ENCODE peak calls at places on chromosomes 13 and 19, in six cellular contexts. L, G, W, N, J and C are unnamed samples.

GRCh38 chr13:99459101-99459500 is 42.2 kb upstream of the TM9SF2 start:
- DNase-seq in G (no peak), L (no peak), W (no peak), N (no peak), J (no peak), C (no peak)

GRCh38 chr19:8302357-8302691 is 5.8 kb downstream of the CD320 start:
- DNase-seq in W (no peak), L (no peak), N (no peak), G (peak), J (no peak), C (no peak)

GRCh38 chr19:3358919-3359849 is 7.2 kb upstream of the NFIC start:
- DNase-seq in W (peak), N (peak), L (peak), G (no peak), J (peak), C (peak)

GRCh38 chr19:48051345-48052033 is 7.6 kb upstream of the CABP5 start:
- DNase-seq in J (no peak), L (no peak), N (no peak), G (no peak), W (no peak), C (no peak)

GRCh38 chr13:52371736-52372247 is 34.2 kb downstream of the THSD1 start:
- DNase-seq in W (peak), N (peak), J (no peak), G (no peak), L (no peak), C (no peak)

GRCh38 chr13:34577051-34577450 is 365.0 kb upstream of the NBEA start:
- DNase-seq in L (no peak), W (peak), G (no peak), N (no peak), J (no peak), C (no peak)

GRCh38 chr19:33329727-33330126 is 27.4 kb upstream of the CEBPA start:
- DNase-seq in J (no peak), N (no peak), L (no peak), W (no peak), G (no peak), C (no peak)

GRCh38 chr13:49297338-49297737 is 49.6 kb downstream of the CDADC1 start:
- DNase-seq in N (no peak), L (no peak), J (no peak), G (no peak), W (no peak), C (no peak)

GRCh38 chr13:98575876-98576214 is 1.1 kb downstream of the STK24 start:
- DNase-seq in N (no peak), G (no peak), W (peak), J (no peak), L (no peak), C (no peak)

GRCh38 chr19:38255759-38256052 is 468 bp downstream of the PPP1R14A start:
- DNase-seq in G (peak), N (no peak), W (no peak), J (no peak), L (no peak), C (no peak)

GRCh38 chr19:1509589-1510441 is 3.0 kb downstream of the ADAMTSL5 start:
- DNase-seq in G (no peak), N (no peak), W (no peak), L (no peak), J (no peak), C (no peak)